ENCODE peak calls at places on chromosome 13, in nine cellular contexts. One of them, this sample, is unnamed.

GRCh38 chr13:69566104-69566716 is 541.4 kb upstream of the ATXN8OS start:
- DNase-seq in adrenal gland: no peak
- DNase-seq in K562: no peak
- DNase-seq in tibial nerve: no peak
- DNase-seq in lower leg skin: no peak
- DNase-seq in breast epithelium: no peak
- DNase-seq in IMR-90: no peak
- DNase-seq in ovary: no peak
- DNase-seq in stomach: no peak
- DNase-seq in this sample: no peak

GRCh38 chr13:113429608-113429985 is 23.7 kb downstream of the ADPRHL1 start:
- DNase-seq in tibial nerve: no peak
- DNase-seq in IMR-90: no peak
- DNase-seq in ovary: no peak
- DNase-seq in breast epithelium: no peak
- DNase-seq in stomach: no peak
- DNase-seq in lower leg skin: no peak
- DNase-seq in adrenal gland: no peak
- DNase-seq in K562: no peak
- DNase-seq in this sample: no peak

GRCh38 chr13:43279696-43280095 is 256.3 kb downstream of the DNAJC15 start:
- DNase-seq in lower leg skin: no peak
- DNase-seq in K562: no peak
- DNase-seq in stomach: no peak
- DNase-seq in breast epithelium: no peak
- DNase-seq in tibial nerve: no peak
- DNase-seq in IMR-90: no peak
- DNase-seq in ovary: no peak
- DNase-seq in adrenal gland: no peak
- DNase-seq in this sample: no peak

GRCh38 chr13:53254495-53254894 is 225.9 kb downstream of the OLFM4 start:
- DNase-seq in ovary: no peak
- DNase-seq in K562: no peak
- DNase-seq in breast epithelium: no peak
- DNase-seq in IMR-90: no peak
- DNase-seq in tibial nerve: no peak
- DNase-seq in stomach: no peak
- DNase-seq in lower leg skin: no peak
- DNase-seq in adrenal gland: no peak
- DNase-seq in this sample: peak

GRCh38 chr13:109166807-109167206 is 537.4 kb downstream of the MYO16 start:
- DNase-seq in ovary: no peak
- DNase-seq in adrenal gland: no peak
- DNase-seq in stomach: no peak
- DNase-seq in K562: no peak
- DNase-seq in IMR-90: no peak
- DNase-seq in tibial nerve: peak
- DNase-seq in lower leg skin: peak
- DNase-seq in breast epithelium: no peak
- DNase-seq in this sample: no peak

GRCh38 chr13:30234763-30235162 is 72.6 kb downstream of the KATNAL1 start:
- DNase-seq in lower leg skin: no peak
- DNase-seq in ovary: no peak
- DNase-seq in K562: no peak
- DNase-seq in stomach: no peak
- DNase-seq in tibial nerve: no peak
- DNase-seq in breast epithelium: no peak
- DNase-seq in adrenal gland: no peak
- DNase-seq in IMR-90: no peak
- DNase-seq in this sample: no peak

GRCh38 chr13:109782823-109783411 is 3.5 kb downstream of the IRS2 start:
- DNase-seq in tibial nerve: no peak
- DNase-seq in lower leg skin: peak
- DNase-seq in K562: no peak
- DNase-seq in breast epithelium: no peak
- DNase-seq in adrenal gland: no peak
- DNase-seq in IMR-90: no peak
- DNase-seq in stomach: no peak
- DNase-seq in ovary: no peak
- DNase-seq in this sample: no peak

GRCh38 chr13:34611678-34612077 is 330.4 kb upstream of the NBEA start:
- DNase-seq in lower leg skin: no peak
- DNase-seq in K562: no peak
- DNase-seq in adrenal gland: no peak
- DNase-seq in tibial nerve: no peak
- DNase-seq in stomach: no peak
- DNase-seq in ovary: no peak
- DNase-seq in IMR-90: no peak
- DNase-seq in breast epithelium: no peak
- DNase-seq in this sample: no peak

GRCh38 chr13:65911546-65912193 is 1318.5 kb downstream of the PCDH9 start:
- DNase-seq in adrenal gland: no peak
- DNase-seq in IMR-90: no peak
- DNase-seq in K562: no peak
- DNase-seq in ovary: no peak
- DNase-seq in stomach: no peak
- DNase-seq in breast epithelium: no peak
- DNase-seq in tibial nerve: no peak
- DNase-seq in lower leg skin: no peak
- DNase-seq in this sample: no peak

GRCh38 chr13:73984949-73985691 is 149.1 kb downstream of the KLF12 start:
- DNase-seq in stomach: no peak
- DNase-seq in K562: no peak
- DNase-seq in adrenal gland: no peak
- DNase-seq in tibial nerve: no peak
- DNase-seq in lower leg skin: no peak
- DNase-seq in IMR-90: no peak
- DNase-seq in breast epithelium: no peak
- DNase-seq in ovary: no peak
- DNase-seq in this sample: no peak

GRCh38 chr13:27449936-27450828 is at the start of gene MTIF3:
- DNase-seq in K562: peak
- DNase-seq in IMR-90: peak
- DNase-seq in stomach: peak
- DNase-seq in adrenal gland: peak
- DNase-seq in ovary: peak
- DNase-seq in breast epithelium: peak
- DNase-seq in lower leg skin: peak
- DNase-seq in tibial nerve: peak
- DNase-seq in this sample: peak

GRCh38 chr13:84997858-84998257 is 801.4 kb downstream of the SLITRK6 start:
- DNase-seq in breast epithelium: no peak
- DNase-seq in K562: no peak
- DNase-seq in tibial nerve: no peak
- DNase-seq in stomach: no peak
- DNase-seq in lower leg skin: no peak
- DNase-seq in adrenal gland: no peak
- DNase-seq in IMR-90: no peak
- DNase-seq in ovary: no peak
- DNase-seq in this sample: no peak

GRCh38 chr13:95833126-95833525 is 156.2 kb downstream of the DNAJC3 start:
- DNase-seq in tibial nerve: no peak
- DNase-seq in stomach: no peak
- DNase-seq in IMR-90: no peak
- DNase-seq in lower leg skin: no peak
- DNase-seq in ovary: no peak
- DNase-seq in K562: no peak
- DNase-seq in breast epithelium: no peak
- DNase-seq in adrenal gland: no peak
- DNase-seq in this sample: no peak

GRCh38 chr13:38045278-38046048 is 175.9 kb upstream of the TRPC4 start:
- DNase-seq in ovary: no peak
- DNase-seq in breast epithelium: no peak
- DNase-seq in stomach: no peak
- DNase-seq in IMR-90: peak
- DNase-seq in adrenal gland: no peak
- DNase-seq in tibial nerve: no peak
- DNase-seq in K562: peak
- DNase-seq in lower leg skin: no peak
- DNase-seq in this sample: peak

GRCh38 chr13:29453657-29454056 is 141.8 kb downstream of the SLC7A1 start:
- DNase-seq in lower leg skin: no peak
- DNase-seq in adrenal gland: no peak
- DNase-seq in K562: no peak
- DNase-seq in breast epithelium: no peak
- DNase-seq in stomach: no peak
- DNase-seq in ovary: no peak
- DNase-seq in IMR-90: no peak
- DNase-seq in tibial nerve: no peak
- DNase-seq in this sample: no peak

DNA sequence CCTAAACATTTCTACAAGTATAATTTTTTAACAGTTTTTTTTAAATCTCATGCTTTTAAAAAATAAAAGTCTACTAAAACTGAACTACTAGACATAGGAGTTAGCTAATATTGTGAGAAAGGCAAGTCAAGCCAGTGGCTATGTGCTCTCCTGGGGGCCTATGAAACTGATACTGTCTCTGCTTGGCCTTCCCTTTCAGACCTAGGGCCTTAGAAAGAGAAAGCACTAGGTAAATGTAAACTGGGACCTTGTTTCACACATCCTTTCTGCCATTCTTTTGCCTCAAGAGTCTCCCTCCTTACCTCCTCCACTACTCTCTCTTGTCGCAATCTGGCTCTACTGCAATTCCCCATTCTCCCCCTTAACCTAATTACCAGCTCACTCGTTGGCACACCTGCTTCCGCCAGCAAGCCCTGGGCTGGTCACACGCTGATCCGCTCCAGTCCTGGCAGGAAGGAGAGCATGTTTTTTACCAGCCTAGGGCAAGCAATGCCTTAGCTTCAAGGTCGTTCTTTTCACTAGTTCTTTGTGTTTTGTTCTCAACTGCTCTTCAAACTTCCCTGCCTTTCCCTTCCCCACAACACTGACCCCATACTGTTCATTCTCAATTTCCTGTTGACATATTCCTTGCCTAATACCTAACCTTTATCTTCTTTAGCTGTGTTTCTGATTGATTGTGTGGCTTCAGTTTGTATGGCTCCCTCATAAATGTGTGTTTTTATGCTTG is 23.1 kb downstream of the TBC1D4 start:
- DNase-seq in lower leg skin: no peak
- DNase-seq in IMR-90: no peak
- DNase-seq in ovary: no peak
- DNase-seq in K562: no peak
- DNase-seq in tibial nerve: no peak
- DNase-seq in adrenal gland: no peak
- DNase-seq in breast epithelium: peak
- DNase-seq in stomach: peak
- DNase-seq in this sample: no peak
- TF ChIP-seq POLR2A in lower leg skin: no peak
- TF ChIP-seq POLR2A in IMR-90: no peak
- TF ChIP-seq POLR2A in ovary: no peak
- TF ChIP-seq POLR2A in K562: no peak
- TF ChIP-seq POLR2A in tibial nerve: no peak
- TF ChIP-seq POLR2A in adrenal gland: no peak
- TF ChIP-seq POLR2A in breast epithelium: no peak
- TF ChIP-seq POLR2A in stomach: no peak
- TF ChIP-seq POLR2A in this sample: no peak

GRCh38 chr13:99566125-99567083 is 65.1 kb downstream of the TM9SF2 start:
- DNase-seq in tibial nerve: no peak
- DNase-seq in IMR-90: no peak
- DNase-seq in breast epithelium: no peak
- DNase-seq in ovary: no peak
- DNase-seq in adrenal gland: no peak
- DNase-seq in lower leg skin: no peak
- DNase-seq in K562: no peak
- DNase-seq in stomach: no peak
- DNase-seq in this sample: no peak
- TF ChIP-seq POLR2A in tibial nerve: no peak
- TF ChIP-seq POLR2A in IMR-90: no peak
- TF ChIP-seq POLR2A in breast epithelium: no peak
- TF ChIP-seq POLR2A in ovary: no peak
- TF ChIP-seq POLR2A in adrenal gland: no peak
- TF ChIP-seq POLR2A in lower leg skin: no peak
- TF ChIP-seq POLR2A in K562: no peak
- TF ChIP-seq POLR2A in stomach: no peak
- TF ChIP-seq POLR2A in this sample: no peak

DNA sequence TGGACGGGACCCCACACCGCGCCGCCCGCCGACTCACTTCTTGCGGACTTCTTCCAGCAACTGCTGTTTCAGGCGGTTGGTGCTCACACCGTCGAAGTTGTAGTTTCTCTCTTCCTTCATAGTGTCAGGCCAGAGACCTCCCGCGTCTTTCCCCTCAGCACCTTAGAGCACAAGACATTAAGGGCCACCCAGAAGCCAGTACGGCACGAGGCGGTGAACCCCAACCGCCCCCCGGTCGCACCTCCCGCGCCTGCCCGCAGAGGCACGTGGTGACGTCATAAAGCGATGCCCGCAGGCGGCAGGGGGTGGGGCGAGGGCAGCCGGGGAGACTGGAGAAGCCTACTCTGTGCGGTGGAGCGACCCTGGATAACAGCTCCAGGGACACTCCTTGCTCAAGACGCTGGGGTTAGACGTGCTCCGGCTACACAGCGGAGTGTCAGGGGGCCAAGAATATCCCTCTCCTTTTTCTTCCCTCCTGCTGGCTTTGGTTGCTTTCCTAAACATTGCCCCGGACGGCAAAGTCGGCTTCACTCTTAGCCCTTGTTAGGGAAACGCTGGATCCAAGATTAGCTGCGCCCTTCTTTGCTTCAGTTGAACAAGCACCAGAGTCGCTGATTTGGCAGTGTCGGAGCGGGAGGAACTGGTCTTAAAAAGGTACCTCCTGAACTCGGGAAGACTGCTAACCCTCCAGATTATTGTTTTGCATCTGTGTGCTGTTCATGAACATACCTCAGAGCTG is at the start of gene CCDC169:
- DNase-seq in tibial nerve: peak
- DNase-seq in stomach: peak
- DNase-seq in K562: peak
- DNase-seq in IMR-90: peak
- DNase-seq in lower leg skin: peak
- DNase-seq in ovary: peak
- DNase-seq in adrenal gland: peak
- DNase-seq in breast epithelium: peak
- DNase-seq in this sample: peak
- TF ChIP-seq POLR2A in tibial nerve: no peak
- TF ChIP-seq POLR2A in stomach: no peak
- TF ChIP-seq POLR2A in K562: peak
- TF ChIP-seq POLR2A in IMR-90: no peak
- TF ChIP-seq POLR2A in lower leg skin: no peak
- TF ChIP-seq POLR2A in ovary: no peak
- TF ChIP-seq POLR2A in adrenal gland: peak
- TF ChIP-seq POLR2A in breast epithelium: peak
- TF ChIP-seq POLR2A in this sample: peak

DNA sequence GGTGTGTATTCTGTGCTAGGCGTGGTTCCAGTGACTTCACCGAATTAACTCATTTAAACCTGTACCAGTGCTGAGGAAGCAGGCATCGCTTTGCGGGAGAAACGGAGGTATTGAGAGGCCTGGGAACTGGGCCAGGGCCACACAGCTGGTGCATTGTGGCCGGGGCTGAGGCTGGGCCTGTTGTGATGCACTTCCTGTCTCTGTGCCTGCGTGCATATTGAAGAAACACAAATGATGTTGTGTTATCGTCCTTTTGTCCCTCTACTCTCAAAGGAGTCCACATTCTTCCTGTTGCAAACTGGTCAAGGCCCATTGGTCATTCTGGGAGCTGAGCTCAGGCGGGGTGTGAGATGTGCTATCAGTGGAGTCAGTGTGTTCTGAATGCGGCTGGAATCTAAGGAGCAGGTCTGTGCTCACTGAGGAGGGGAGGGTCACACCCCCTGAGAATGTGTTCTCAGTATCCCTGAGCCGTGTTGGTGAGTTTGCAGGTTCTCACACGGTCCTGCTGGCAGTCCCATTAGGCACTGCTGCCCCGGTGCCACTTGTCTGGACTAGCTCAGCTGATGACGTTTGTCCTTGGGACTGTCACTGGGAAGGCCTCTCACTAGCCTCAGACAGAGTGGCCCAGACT is 62.1 kb downstream of the ARHGEF7 start:
- DNase-seq in stomach: peak
- DNase-seq in adrenal gland: peak
- DNase-seq in breast epithelium: peak
- DNase-seq in IMR-90: peak
- DNase-seq in tibial nerve: peak
- DNase-seq in K562: no peak
- DNase-seq in lower leg skin: peak
- DNase-seq in ovary: no peak
- DNase-seq in this sample: no peak
- TF ChIP-seq POLR2A in stomach: no peak
- TF ChIP-seq POLR2A in adrenal gland: no peak
- TF ChIP-seq POLR2A in breast epithelium: no peak
- TF ChIP-seq POLR2A in IMR-90: no peak
- TF ChIP-seq POLR2A in tibial nerve: no peak
- TF ChIP-seq POLR2A in K562: no peak
- TF ChIP-seq POLR2A in lower leg skin: no peak
- TF ChIP-seq POLR2A in ovary: no peak
- TF ChIP-seq POLR2A in this sample: no peak

This sample was measured in erythroblast.